ENCODE peak calls at places on chromosomes 5 and 9, in ten cellular contexts. One of them, this sample, is unnamed. For H3K27me3, the result is how much of the 10 kb centered on the place peaks cover.

GRCh38 chr9:79555474-79555873 is 16.3 kb upstream of the TLE4 start:
- DNase-seq in psoas muscle: no peak
- DNase-seq in mammary epithelial cell: no peak
- DNase-seq in left ventricle myocardium inferior: no peak
- DNase-seq in SK-N-SH: no peak
- DNase-seq in CD8-positive, alpha-beta memory T cell: no peak
- DNase-seq in breast epithelium: no peak
- DNase-seq in mesendoderm: no peak
- DNase-seq in PC-3: no peak
- DNase-seq in foreskin keratinocyte: no peak
- DNase-seq in this sample: no peak

GRCh38 chr5:135040331-135041144 is 6.5 kb upstream of the PITX1 start:
- DNase-seq in psoas muscle: peak
- DNase-seq in left ventricle myocardium inferior: no peak
- DNase-seq in mesendoderm: peak
- DNase-seq in CD8-positive, alpha-beta memory T cell: no peak
- DNase-seq in breast epithelium: no peak
- DNase-seq in foreskin keratinocyte: no peak
- DNase-seq in PC-3: no peak
- DNase-seq in SK-N-SH: peak
- DNase-seq in mammary epithelial cell: no peak
- DNase-seq in this sample: no peak

GRCh38 chr5:32600057-32600622 is 14.8 kb downstream of the SUB1 start:
- DNase-seq in breast epithelium: no peak
- DNase-seq in SK-N-SH: no peak
- DNase-seq in mammary epithelial cell: peak
- DNase-seq in foreskin keratinocyte: peak
- DNase-seq in PC-3: peak
- DNase-seq in left ventricle myocardium inferior: no peak
- DNase-seq in psoas muscle: no peak
- DNase-seq in CD8-positive, alpha-beta memory T cell: no peak
- DNase-seq in mesendoderm: no peak
- DNase-seq in this sample: peak

GRCh38 chr5:14239951-14240350 is 96.8 kb downstream of the TRIO start:
- DNase-seq in psoas muscle: no peak
- DNase-seq in left ventricle myocardium inferior: no peak
- DNase-seq in breast epithelium: no peak
- DNase-seq in SK-N-SH: no peak
- DNase-seq in mammary epithelial cell: no peak
- DNase-seq in foreskin keratinocyte: no peak
- DNase-seq in CD8-positive, alpha-beta memory T cell: no peak
- DNase-seq in PC-3: no peak
- DNase-seq in mesendoderm: no peak
- DNase-seq in this sample: no peak

GRCh38 chr9:98445576-98445975 is 190.1 kb upstream of the TBC1D2 start:
- DNase-seq in psoas muscle: no peak
- DNase-seq in foreskin keratinocyte: no peak
- DNase-seq in mammary epithelial cell: no peak
- DNase-seq in mesendoderm: no peak
- DNase-seq in breast epithelium: no peak
- DNase-seq in SK-N-SH: no peak
- DNase-seq in PC-3: no peak
- DNase-seq in left ventricle myocardium inferior: no peak
- DNase-seq in CD8-positive, alpha-beta memory T cell: no peak
- DNase-seq in this sample: no peak

GRCh38 chr9:34513567-34514214 is 9.1 kb downstream of the ENHO start:
- DNase-seq in left ventricle myocardium inferior: no peak
- DNase-seq in mesendoderm: peak
- DNase-seq in SK-N-SH: no peak
- DNase-seq in foreskin keratinocyte: no peak
- DNase-seq in PC-3: peak
- DNase-seq in breast epithelium: no peak
- DNase-seq in psoas muscle: no peak
- DNase-seq in mammary epithelial cell: no peak
- DNase-seq in CD8-positive, alpha-beta memory T cell: no peak
- DNase-seq in this sample: no peak

GRCh38 chr9:92746567-92747458 is 17.8 kb downstream of the BICD2 start:
- DNase-seq in left ventricle myocardium inferior: no peak
- DNase-seq in CD8-positive, alpha-beta memory T cell: no peak
- DNase-seq in breast epithelium: no peak
- DNase-seq in psoas muscle: no peak
- DNase-seq in PC-3: no peak
- DNase-seq in mesendoderm: no peak
- DNase-seq in foreskin keratinocyte: no peak
- DNase-seq in SK-N-SH: no peak
- DNase-seq in mammary epithelial cell: no peak
- DNase-seq in this sample: no peak

GRCh38 chr9:133934512-133935221 is 57.5 kb downstream of the VAV2 start:
- DNase-seq in CD8-positive, alpha-beta memory T cell: no peak
- DNase-seq in mammary epithelial cell: no peak
- DNase-seq in mesendoderm: no peak
- DNase-seq in left ventricle myocardium inferior: no peak
- DNase-seq in breast epithelium: no peak
- DNase-seq in foreskin keratinocyte: no peak
- DNase-seq in SK-N-SH: no peak
- DNase-seq in PC-3: no peak
- DNase-seq in psoas muscle: no peak
- DNase-seq in this sample: no peak

GRCh38 chr9:117266855-117267497 is 147.9 kb downstream of the ASTN2 start:
- DNase-seq in mammary epithelial cell: no peak
- DNase-seq in psoas muscle: no peak
- DNase-seq in CD8-positive, alpha-beta memory T cell: no peak
- DNase-seq in foreskin keratinocyte: no peak
- DNase-seq in SK-N-SH: no peak
- DNase-seq in PC-3: no peak
- DNase-seq in left ventricle myocardium inferior: no peak
- DNase-seq in mesendoderm: no peak
- DNase-seq in breast epithelium: no peak
- DNase-seq in this sample: no peak

GRCh38 chr5:95668728-95669127 is 14.1 kb downstream of the SPATA9 start:
- DNase-seq in left ventricle myocardium inferior: no peak
- DNase-seq in breast epithelium: no peak
- DNase-seq in foreskin keratinocyte: no peak
- DNase-seq in mesendoderm: no peak
- DNase-seq in PC-3: no peak
- DNase-seq in psoas muscle: no peak
- DNase-seq in mammary epithelial cell: no peak
- DNase-seq in SK-N-SH: no peak
- DNase-seq in CD8-positive, alpha-beta memory T cell: no peak
- DNase-seq in this sample: no peak

GRCh38 chr5:160479926-160480325 is 58.3 kb downstream of the PTTG1 start:
- DNase-seq in mesendoderm: no peak
- DNase-seq in mammary epithelial cell: peak
- DNase-seq in PC-3: peak
- DNase-seq in CD8-positive, alpha-beta memory T cell: no peak
- DNase-seq in psoas muscle: no peak
- DNase-seq in breast epithelium: no peak
- DNase-seq in foreskin keratinocyte: peak
- DNase-seq in left ventricle myocardium inferior: no peak
- DNase-seq in SK-N-SH: no peak
- DNase-seq in this sample: peak

DNA sequence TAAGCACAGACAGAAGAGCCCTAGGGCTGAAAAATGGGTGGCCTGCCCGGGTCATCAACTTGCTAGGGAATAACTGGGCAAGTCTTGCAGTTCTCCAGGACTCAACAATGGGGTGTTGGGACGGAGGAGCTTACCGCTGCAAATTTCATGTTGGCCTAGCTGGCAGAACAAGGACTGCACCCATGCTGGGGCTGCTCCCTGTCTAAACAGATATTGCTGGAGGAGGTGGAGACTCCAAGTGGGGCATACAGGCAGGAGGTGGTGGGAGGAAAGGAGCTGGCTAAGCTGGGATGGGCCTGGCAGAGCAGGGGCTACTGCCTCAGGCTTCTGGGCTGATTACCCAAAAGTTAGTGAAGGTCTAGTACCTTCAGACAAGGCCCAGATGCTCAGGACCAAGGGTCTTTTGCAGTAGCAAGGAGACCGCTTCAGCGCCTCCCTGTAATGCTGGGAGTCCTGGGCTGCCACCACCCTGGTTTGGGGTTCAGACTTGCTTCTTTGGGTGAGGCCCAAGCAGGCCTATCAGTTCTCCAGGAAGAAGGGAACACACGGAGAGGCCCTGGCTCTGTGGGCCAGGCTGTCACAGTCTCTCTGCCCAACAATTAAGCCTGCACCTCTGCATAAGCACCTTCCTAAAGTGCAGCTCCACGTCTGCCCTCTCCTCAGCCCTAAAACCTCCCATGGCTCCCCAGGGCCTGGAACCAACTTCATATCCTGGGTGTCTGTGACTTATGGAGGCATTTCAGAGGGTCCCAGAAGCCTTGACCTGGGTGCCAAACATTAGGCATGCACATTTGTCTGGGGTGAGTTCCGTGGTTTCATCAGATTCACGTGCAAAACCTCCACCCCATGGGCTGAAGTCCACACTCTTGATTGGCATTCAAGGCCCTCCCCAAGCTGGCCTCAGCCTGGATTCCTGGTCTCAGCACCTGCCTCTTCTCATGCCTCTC is 24.2 kb upstream of the KIF12 start:
- DNase-seq in CD8-positive, alpha-beta memory T cell: no peak
- DNase-seq in foreskin keratinocyte: no peak
- DNase-seq in left ventricle myocardium inferior: no peak
- DNase-seq in mammary epithelial cell: no peak
- DNase-seq in mesendoderm: no peak
- DNase-seq in PC-3: no peak
- DNase-seq in breast epithelium: no peak
- DNase-seq in psoas muscle: no peak
- DNase-seq in SK-N-SH: no peak
- DNase-seq in this sample: no peak
- H3K27me3 ChIP-seq in CD8-positive, alpha-beta memory T cell: under half
- H3K27me3 ChIP-seq in foreskin keratinocyte: under half
- H3K27me3 ChIP-seq in left ventricle myocardium inferior: under half
- H3K27me3 ChIP-seq in mammary epithelial cell: under half
- H3K27me3 ChIP-seq in mesendoderm: under half
- H3K27me3 ChIP-seq in PC-3: under half
- H3K27me3 ChIP-seq in breast epithelium: under half
- H3K27me3 ChIP-seq in psoas muscle: under half
- H3K27me3 ChIP-seq in SK-N-SH: under half
- H3K27me3 ChIP-seq in this sample: under half

GRCh38 chr9:129591916-129592315 is 29.0 kb downstream of the C9orf50 start:
- DNase-seq in psoas muscle: no peak
- DNase-seq in SK-N-SH: no peak
- DNase-seq in left ventricle myocardium inferior: no peak
- DNase-seq in PC-3: no peak
- DNase-seq in mesendoderm: peak
- DNase-seq in foreskin keratinocyte: no peak
- DNase-seq in breast epithelium: no peak
- DNase-seq in CD8-positive, alpha-beta memory T cell: no peak
- DNase-seq in mammary epithelial cell: no peak
- DNase-seq in this sample: no peak

GRCh38 chr9:129595323-129595741 is 25.6 kb downstream of the C9orf50 start:
- DNase-seq in breast epithelium: no peak
- DNase-seq in SK-N-SH: no peak
- DNase-seq in left ventricle myocardium inferior: no peak
- DNase-seq in mesendoderm: no peak
- DNase-seq in PC-3: peak
- DNase-seq in CD8-positive, alpha-beta memory T cell: no peak
- DNase-seq in foreskin keratinocyte: no peak
- DNase-seq in psoas muscle: no peak
- DNase-seq in mammary epithelial cell: no peak
- DNase-seq in this sample: peak

GRCh38 chr9:129596541-129597328 is 24.2 kb downstream of the C9orf50 start:
- DNase-seq in PC-3: peak
- DNase-seq in psoas muscle: peak
- DNase-seq in SK-N-SH: peak
- DNase-seq in left ventricle myocardium inferior: peak
- DNase-seq in mammary epithelial cell: no peak
- DNase-seq in breast epithelium: peak
- DNase-seq in CD8-positive, alpha-beta memory T cell: no peak
- DNase-seq in mesendoderm: peak
- DNase-seq in foreskin keratinocyte: peak
- DNase-seq in this sample: no peak

GRCh38 chr9:129595903-129596540 is 24.9 kb downstream of the C9orf50 start:
- DNase-seq in left ventricle myocardium inferior: no peak
- DNase-seq in CD8-positive, alpha-beta memory T cell: no peak
- DNase-seq in psoas muscle: no peak
- DNase-seq in breast epithelium: no peak
- DNase-seq in mesendoderm: no peak
- DNase-seq in foreskin keratinocyte: no peak
- DNase-seq in mammary epithelial cell: no peak
- DNase-seq in SK-N-SH: no peak
- DNase-seq in PC-3: no peak
- DNase-seq in this sample: no peak

GRCh38 chr9:129594632-129595031 is 26.3 kb downstream of the C9orf50 start:
- DNase-seq in psoas muscle: no peak
- DNase-seq in SK-N-SH: no peak
- DNase-seq in PC-3: no peak
- DNase-seq in breast epithelium: no peak
- DNase-seq in mammary epithelial cell: no peak
- DNase-seq in left ventricle myocardium inferior: no peak
- DNase-seq in mesendoderm: no peak
- DNase-seq in CD8-positive, alpha-beta memory T cell: no peak
- DNase-seq in foreskin keratinocyte: no peak
- DNase-seq in this sample: no peak
- H3K27me3 ChIP-seq in psoas muscle: under half
- H3K27me3 ChIP-seq in SK-N-SH: under half
- H3K27me3 ChIP-seq in PC-3: under half
- H3K27me3 ChIP-seq in breast epithelium: under half
- H3K27me3 ChIP-seq in mammary epithelial cell: under half
- H3K27me3 ChIP-seq in left ventricle myocardium inferior: under half
- H3K27me3 ChIP-seq in mesendoderm: under half
- H3K27me3 ChIP-seq in CD8-positive, alpha-beta memory T cell: under half
- H3K27me3 ChIP-seq in foreskin keratinocyte: under half
- H3K27me3 ChIP-seq in this sample: under half

DNA sequence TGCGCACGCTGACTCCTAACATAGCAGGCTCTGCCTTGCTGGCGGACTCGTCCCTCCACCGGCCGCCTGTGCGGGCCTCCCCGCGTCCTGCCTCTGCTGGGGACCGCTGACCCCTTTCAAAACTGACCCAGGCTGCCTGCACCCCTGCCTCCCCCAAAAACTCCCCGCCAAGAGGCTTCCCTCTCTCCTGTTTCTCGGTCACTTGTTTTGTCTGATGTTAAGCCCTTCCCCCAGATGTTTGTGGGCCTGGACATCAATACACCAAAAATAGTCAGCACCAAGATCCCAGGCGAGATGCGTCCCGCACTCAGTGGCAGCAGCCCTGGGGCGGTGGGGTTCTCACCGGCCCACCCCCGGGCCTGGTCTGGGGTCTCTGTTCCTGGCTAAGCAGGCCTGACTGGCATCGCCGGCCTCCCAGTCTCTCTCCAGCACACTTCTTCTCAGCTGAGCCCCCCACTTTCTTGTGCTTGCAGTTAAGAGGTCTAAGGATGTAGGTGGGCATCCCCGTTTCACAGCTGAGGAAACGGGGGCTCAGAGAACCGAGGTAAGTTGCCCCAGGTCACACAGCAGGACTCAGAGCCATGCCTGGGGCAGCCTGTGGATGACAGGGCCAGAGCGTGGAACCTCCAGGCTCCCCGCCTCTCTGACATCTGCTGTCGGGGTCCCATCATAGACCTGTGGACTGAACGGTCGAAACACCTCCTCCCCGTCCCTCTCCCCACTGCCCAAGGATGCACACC is 17.0 kb downstream of the FIBCD1 start:
- DNase-seq in mammary epithelial cell: no peak
- DNase-seq in left ventricle myocardium inferior: no peak
- DNase-seq in mesendoderm: no peak
- DNase-seq in foreskin keratinocyte: no peak
- DNase-seq in PC-3: no peak
- DNase-seq in psoas muscle: no peak
- DNase-seq in SK-N-SH: no peak
- DNase-seq in breast epithelium: no peak
- DNase-seq in CD8-positive, alpha-beta memory T cell: no peak
- DNase-seq in this sample: no peak
- H3K27me3 ChIP-seq in mammary epithelial cell: under half
- H3K27me3 ChIP-seq in left ventricle myocardium inferior: half or more
- H3K27me3 ChIP-seq in mesendoderm: under half
- H3K27me3 ChIP-seq in foreskin keratinocyte: half or more
- H3K27me3 ChIP-seq in PC-3: under half
- H3K27me3 ChIP-seq in psoas muscle: under half
- H3K27me3 ChIP-seq in SK-N-SH: under half
- H3K27me3 ChIP-seq in breast epithelium: under half
- H3K27me3 ChIP-seq in CD8-positive, alpha-beta memory T cell: half or more
- H3K27me3 ChIP-seq in this sample: under half

GRCh38 chr5:173777669-173778068 is 110.5 kb upstream of the CPEB4 start:
- DNase-seq in CD8-positive, alpha-beta memory T cell: no peak
- DNase-seq in breast epithelium: no peak
- DNase-seq in mesendoderm: no peak
- DNase-seq in foreskin keratinocyte: no peak
- DNase-seq in psoas muscle: no peak
- DNase-seq in left ventricle myocardium inferior: no peak
- DNase-seq in SK-N-SH: no peak
- DNase-seq in PC-3: no peak
- DNase-seq in mammary epithelial cell: no peak
- DNase-seq in this sample: no peak
- H3K27me3 ChIP-seq in CD8-positive, alpha-beta memory T cell: under half
- H3K27me3 ChIP-seq in breast epithelium: under half
- H3K27me3 ChIP-seq in mesendoderm: under half
- H3K27me3 ChIP-seq in foreskin keratinocyte: under half
- H3K27me3 ChIP-seq in psoas muscle: under half
- H3K27me3 ChIP-seq in left ventricle myocardium inferior: under half
- H3K27me3 ChIP-seq in SK-N-SH: under half
- H3K27me3 ChIP-seq in PC-3: under half
- H3K27me3 ChIP-seq in mammary epithelial cell: under half
- H3K27me3 ChIP-seq in this sample: under half